ENCODE peak calls at places on chromosomes 16 and 17, in four cellular contexts. H, I, T and O are unnamed samples.

GRCh38 chr16:50509521-50510341 is 38.5 kb upstream of the NKD1 start:
- DNase-seq in I (peak; percentile 69), H (no peak), T (peak; percentile 23), O (peak; percentile 58)

GRCh38 chr17:77160877-77161530 is 20.2 kb downstream of the SEC14L1 start:
- DNase-seq in I (no peak), H (no peak), T (no peak), O (no peak)

GRCh38 chr17:81578038-81578441 is 25.9 kb upstream of the FAAP100 start:
- DNase-seq in I (no peak), T (no peak), H (no peak), O (no peak)

GRCh38 chr17:61405047-61405685 is 5.5 kb downstream of the TBX2 start:
- DNase-seq in T (no peak), I (no peak), H (no peak), O (no peak)

GRCh38 chr16:63038563-63039131 is 1002.4 kb upstream of the CDH8 start:
- DNase-seq in H (no peak), I (no peak), T (no peak), O (no peak)

GRCh38 chr17:65703891-65704290 is 142.4 kb upstream of the AXIN2 start:
- DNase-seq in I (no peak), H (no peak), T (no peak), O (no peak)

GRCh38 chr17:81194225-81194760 is 28.3 kb upstream of the AATK start:
- DNase-seq in H (no peak), T (no peak), I (no peak), O (no peak)

GRCh38 chr17:80763293-80763867 is 218.7 kb downstream of the RPTOR start:
- DNase-seq in T (no peak), H (no peak), I (peak; percentile 44), O (no peak)

GRCh38 chr17:78255953-78256704 is 24.7 kb downstream of the TMEM235 start:
- DNase-seq in I (no peak), T (no peak), H (no peak), O (no peak)

GRCh38 chr17:19010729-19011505 is 6.4 kb upstream of the FAM83G start:
- DNase-seq in H (no peak), I (no peak), T (no peak), O (no peak)

GRCh38 chr16:89015271-89015859 is 38.4 kb upstream of the CBFA2T3 start:
- DNase-seq in T (no peak), H (no peak), I (no peak), O (no peak)

GRCh38 chr17:14417336-14417735 is 116.5 kb downstream of the HS3ST3B1 start:
- DNase-seq in H (no peak), T (no peak), I (no peak), O (no peak)

GRCh38 chr16:75287708-75288107 is 36.3 kb upstream of the BCAR1 start:
- DNase-seq in H (no peak), T (no peak), I (no peak), O (no peak)

GRCh38 chr17:14918540-14918939 is 346.6 kb downstream of the PMP22 start:
- DNase-seq in T (peak; percentile 53), H (no peak), I (no peak), O (no peak)

GRCh38 chr16:65069090-65069489 is 52.8 kb downstream of the CDH11 start:
- DNase-seq in T (peak; percentile 82), I (no peak), H (no peak), O (no peak)

GRCh38 chr17:8314797-8315739 is 5.0 kb downstream of the ARHGEF15 start:
- DNase-seq in T (no peak), H (no peak), I (no peak), O (no peak)

DNA sequence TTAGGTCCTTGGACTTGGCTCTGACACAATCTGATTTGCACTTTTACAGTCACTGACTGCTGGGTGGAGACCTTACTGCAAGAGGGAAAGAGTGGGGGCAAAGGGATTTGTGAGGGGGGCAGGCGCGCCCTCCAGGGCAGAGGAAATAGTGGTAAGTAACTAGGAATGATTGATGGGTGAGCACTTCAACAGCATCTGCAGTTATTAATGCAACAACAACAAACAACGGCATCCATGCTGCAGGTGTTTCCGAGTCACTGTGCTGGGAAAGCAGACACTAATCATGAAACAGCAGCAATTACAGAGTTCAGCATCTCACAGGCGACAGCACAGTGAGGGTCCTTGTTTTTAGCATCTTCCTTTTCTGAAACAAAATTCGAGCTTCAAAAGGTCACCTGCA is 191.9 kb downstream of the SLC39A11 start:
- DNase-seq in H (no peak), T (no peak), I (no peak), O (no peak)
- TF ChIP-seq CTCF in H (no peak), T (no peak), I (no peak), O (no peak)

GRCh38 chr17:27543464-27543856 is 87.2 kb downstream of the KSR1 start:
- DNase-seq in I (no peak), H (no peak), T (no peak), O (no peak)

GRCh38 chr17:27543958-27544349 is 87.0 kb upstream of the LGALS9 start:
- DNase-seq in I (no peak), T (no peak), H (no peak), O (no peak)

GRCh38 chr17:27542841-27543463 is 86.7 kb downstream of the KSR1 start:
- DNase-seq in I (no peak), T (no peak), H (no peak), O (no peak)

GRCh38 chr17:27545562-27546229 is 85.3 kb upstream of the LGALS9 start:
- DNase-seq in H (no peak), T (peak; percentile 96), I (no peak), O (no peak)

DNA sequence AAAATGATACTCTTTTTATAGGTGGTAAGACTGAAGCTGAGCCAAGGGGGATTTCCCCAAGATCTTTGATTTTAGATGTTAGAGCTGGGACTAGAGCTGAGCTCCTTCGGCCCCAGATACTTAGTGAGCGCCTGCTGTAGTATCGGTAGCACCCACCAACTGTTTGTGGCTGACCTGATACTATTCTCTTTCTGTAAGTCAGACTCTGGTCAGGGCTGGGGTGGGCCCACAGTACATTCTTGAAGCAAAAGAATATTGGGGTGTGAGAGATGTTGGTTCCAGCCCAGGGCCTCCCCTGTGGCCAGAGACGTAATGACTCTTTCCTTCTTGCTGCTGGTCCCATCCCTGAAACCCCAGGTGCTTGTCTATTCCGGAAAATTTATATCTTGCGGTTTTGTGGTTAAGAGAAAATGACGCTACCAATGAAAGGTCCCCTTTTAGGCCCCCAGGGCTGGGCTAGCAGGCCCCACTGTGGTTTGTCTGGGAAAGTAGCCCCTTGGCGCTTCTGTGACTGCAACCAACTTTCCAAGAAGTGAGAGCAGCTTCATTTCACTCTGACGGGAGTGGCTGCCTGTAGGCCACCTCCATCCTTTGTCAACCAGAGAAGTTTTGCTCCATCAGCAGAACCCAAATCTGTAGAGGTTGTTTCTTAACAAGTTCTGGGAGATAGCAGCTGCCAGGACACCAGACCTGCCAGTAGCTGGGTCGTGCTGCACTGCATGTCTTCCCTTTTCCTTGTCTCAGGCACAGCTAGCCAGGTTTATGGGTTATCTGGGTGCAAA is 86.4 kb upstream of the LGALS9 start:
- DNase-seq in I (peak; percentile 96), H (no peak), T (peak; percentile 94), O (peak; percentile 86)
- TF ChIP-seq CTCF in I (no peak), H (no peak), T (peak; percentile 12), O (no peak)

GRCh38 chr16:30588651-30589050 is 3.2 kb upstream of the ZNF785 start:
- DNase-seq in H (no peak), I (no peak), T (no peak), O (no peak)

GRCh38 chr16:30582611-30583340 is 2.7 kb downstream of the ZNF785 start:
- DNase-seq in T (no peak), H (no peak), I (no peak), O (no peak)

GRCh38 chr16:30585022-30585399 is 486 bp downstream of the ZNF785 start:
- DNase-seq in H (no peak), I (peak; percentile 44), T (peak; percentile 18), O (peak; percentile 54)

GRCh38 chr16:30581462-30581861 is 4.0 kb downstream of the ZNF785 start:
- DNase-seq in T (no peak), I (no peak), H (no peak), O (no peak)

DNA sequence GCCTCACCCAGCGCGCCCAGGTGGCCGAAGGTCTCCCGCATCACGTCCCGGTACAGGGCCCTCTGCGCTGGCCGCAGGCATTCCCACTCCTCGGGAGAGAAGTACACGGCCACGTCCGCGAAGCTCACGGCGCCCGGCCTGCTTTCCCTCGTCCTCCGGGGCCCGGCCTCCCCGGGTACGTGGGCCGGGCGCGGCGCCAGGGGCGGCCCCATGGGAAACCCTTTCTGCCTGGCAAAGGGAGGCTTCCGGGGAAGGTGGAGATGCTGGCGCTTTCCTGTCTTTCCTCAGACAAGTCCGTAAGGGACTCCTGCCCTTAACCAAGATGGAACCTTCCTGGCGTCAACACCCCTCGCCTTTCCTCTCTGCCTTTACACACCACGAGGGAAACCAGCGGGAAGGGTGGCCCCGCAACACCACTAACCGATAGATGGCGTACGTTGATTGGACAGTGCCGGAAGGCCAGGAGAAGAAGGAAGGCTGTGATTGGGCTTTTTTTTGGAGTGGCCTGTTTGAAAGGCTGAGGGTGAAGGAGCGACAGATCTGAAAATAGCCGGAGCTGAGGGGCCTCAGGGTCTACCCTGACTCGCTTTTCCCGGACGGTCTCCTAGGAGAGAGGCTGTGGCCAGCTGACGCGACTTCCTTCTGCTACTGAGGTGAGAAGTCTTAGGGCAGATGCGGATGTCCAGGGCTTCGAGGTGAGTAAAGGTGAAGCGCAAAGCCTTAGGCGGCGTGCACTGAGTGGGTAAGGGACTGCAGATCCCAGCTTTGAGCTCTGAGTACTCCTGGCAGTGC is at the start of gene ZNF785:
- DNase-seq in T (peak; percentile 99), H (peak; percentile 74), I (peak; percentile 97), O (peak; percentile 99)
- TF ChIP-seq CTCF in T (no peak), H (peak; percentile 44), I (no peak), O (no peak)

DNA sequence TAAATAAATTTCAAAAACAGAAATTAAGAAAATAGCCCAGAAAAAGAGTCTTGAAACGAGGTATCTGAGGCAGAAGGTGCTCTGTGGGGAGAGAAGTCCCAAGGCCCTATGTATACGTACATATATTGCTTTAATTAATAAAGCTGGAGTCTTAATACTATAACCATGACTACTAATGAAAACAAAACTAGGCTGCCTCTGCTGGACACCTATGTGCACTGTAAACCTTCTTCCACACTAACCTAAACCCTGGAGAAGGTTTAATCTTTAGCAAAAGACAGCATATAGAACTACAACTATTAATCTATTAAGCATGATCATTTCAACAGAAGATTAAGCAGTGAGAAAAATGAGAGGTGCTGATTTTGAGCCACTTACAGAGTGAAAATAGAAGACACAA is 153.9 kb upstream of the C17orf78 start:
- DNase-seq in H (no peak), T (no peak), I (no peak), O (no peak)
- TF ChIP-seq CTCF in H (no peak), T (peak; percentile 7), I (no peak), O (no peak)